ENCODE peak calls at places on chromosomes 4 and X, in six cellular contexts. One of them, this sample, is unnamed. For H3K4me1, the result is how much of the 10 kb centered on the place peaks cover.

GRCh38 chr4:19134685-19135084 is 1113.1 kb upstream of the LCORL start:
- DNase-seq in stomach: no peak
- DNase-seq in thoracic aorta: no peak
- DNase-seq in effector memory CD4-positive, alpha-beta T cell: no peak
- DNase-seq in endothelial cell of umbilical vein: no peak
- DNase-seq in tibial artery: no peak
- DNase-seq in this sample: no peak

GRCh38 chr4:37970702-37971101 is 10.5 kb downstream of the PTTG2 start:
- DNase-seq in stomach: peak
- DNase-seq in thoracic aorta: peak
- DNase-seq in effector memory CD4-positive, alpha-beta T cell: peak
- DNase-seq in endothelial cell of umbilical vein: peak
- DNase-seq in tibial artery: peak
- DNase-seq in this sample: peak

GRCh38 chrX:104113237-104113965 is 1.1 kb downstream of the ZCCHC18 start:
- DNase-seq in stomach: peak
- DNase-seq in thoracic aorta: no peak
- DNase-seq in effector memory CD4-positive, alpha-beta T cell: peak
- DNase-seq in endothelial cell of umbilical vein: peak
- DNase-seq in tibial artery: peak
- DNase-seq in this sample: no peak

GRCh38 chr4:146520894-146521542 is 722 bp downstream of the SLC10A7 start:
- DNase-seq in stomach: peak
- DNase-seq in thoracic aorta: no peak
- DNase-seq in effector memory CD4-positive, alpha-beta T cell: peak
- DNase-seq in endothelial cell of umbilical vein: peak
- DNase-seq in tibial artery: no peak
- DNase-seq in this sample: no peak

GRCh38 chrX:40818236-40818635 is 82.9 kb upstream of the MED14 start:
- DNase-seq in stomach: no peak
- DNase-seq in thoracic aorta: no peak
- DNase-seq in effector memory CD4-positive, alpha-beta T cell: no peak
- DNase-seq in endothelial cell of umbilical vein: no peak
- DNase-seq in tibial artery: no peak
- DNase-seq in this sample: no peak

GRCh38 chrX:132270699-132271098 is 51.5 kb upstream of the RAP2C start:
- DNase-seq in stomach: no peak
- DNase-seq in thoracic aorta: peak
- DNase-seq in effector memory CD4-positive, alpha-beta T cell: no peak
- DNase-seq in endothelial cell of umbilical vein: no peak
- DNase-seq in tibial artery: peak
- DNase-seq in this sample: peak

GRCh38 chr4:113781439-113782040 is 20.0 kb upstream of the CAMK2D start:
- DNase-seq in stomach: no peak
- DNase-seq in thoracic aorta: no peak
- DNase-seq in effector memory CD4-positive, alpha-beta T cell: no peak
- DNase-seq in endothelial cell of umbilical vein: peak
- DNase-seq in tibial artery: no peak
- DNase-seq in this sample: no peak

GRCh38 chrX:79084923-79085322 is 59.6 kb upstream of the GPR174 start:
- DNase-seq in stomach: no peak
- DNase-seq in thoracic aorta: no peak
- DNase-seq in effector memory CD4-positive, alpha-beta T cell: no peak
- DNase-seq in endothelial cell of umbilical vein: no peak
- DNase-seq in tibial artery: no peak
- DNase-seq in this sample: no peak

GRCh38 chrX:150903110-150903508 is 4.6 kb upstream of the CD99L2 start:
- DNase-seq in stomach: no peak
- DNase-seq in thoracic aorta: no peak
- DNase-seq in effector memory CD4-positive, alpha-beta T cell: no peak
- DNase-seq in endothelial cell of umbilical vein: no peak
- DNase-seq in tibial artery: no peak
- DNase-seq in this sample: no peak

GRCh38 chrX:78024349-78025108 is 55.1 kb upstream of the PGAM4 start:
- DNase-seq in stomach: peak
- DNase-seq in thoracic aorta: no peak
- DNase-seq in effector memory CD4-positive, alpha-beta T cell: peak
- DNase-seq in endothelial cell of umbilical vein: peak
- DNase-seq in tibial artery: peak
- DNase-seq in this sample: no peak

GRCh38 chr4:183354213-183354612 is 32.0 kb upstream of the CLDN24 start:
- DNase-seq in stomach: no peak
- DNase-seq in thoracic aorta: no peak
- DNase-seq in effector memory CD4-positive, alpha-beta T cell: no peak
- DNase-seq in endothelial cell of umbilical vein: no peak
- DNase-seq in tibial artery: no peak
- DNase-seq in this sample: no peak

GRCh38 chr4:55458164-55458563 is 62.4 kb downstream of the TMEM165 start:
- DNase-seq in stomach: no peak
- DNase-seq in thoracic aorta: no peak
- DNase-seq in effector memory CD4-positive, alpha-beta T cell: no peak
- DNase-seq in endothelial cell of umbilical vein: no peak
- DNase-seq in tibial artery: no peak
- DNase-seq in this sample: no peak

GRCh38 chr4:140152015-140152703 is 1.8 kb downstream of the MAML3 start:
- DNase-seq in stomach: peak
- DNase-seq in thoracic aorta: no peak
- DNase-seq in effector memory CD4-positive, alpha-beta T cell: peak
- DNase-seq in endothelial cell of umbilical vein: no peak
- DNase-seq in tibial artery: no peak
- DNase-seq in this sample: no peak

GRCh38 chrX:44152867-44153266 is 179.7 kb upstream of the NDP start:
- DNase-seq in stomach: no peak
- DNase-seq in thoracic aorta: no peak
- DNase-seq in effector memory CD4-positive, alpha-beta T cell: no peak
- DNase-seq in endothelial cell of umbilical vein: no peak
- DNase-seq in tibial artery: no peak
- DNase-seq in this sample: no peak

GRCh38 chr4:8365353-8365752 is 75.2 kb downstream of the ACOX3 start:
- DNase-seq in stomach: no peak
- DNase-seq in thoracic aorta: no peak
- DNase-seq in effector memory CD4-positive, alpha-beta T cell: no peak
- DNase-seq in endothelial cell of umbilical vein: no peak
- DNase-seq in tibial artery: no peak
- DNase-seq in this sample: no peak

GRCh38 chr4:183444953-183445543 is 612 bp downstream of the CDKN2AIP start:
- DNase-seq in stomach: peak
- DNase-seq in thoracic aorta: no peak
- DNase-seq in effector memory CD4-positive, alpha-beta T cell: no peak
- DNase-seq in endothelial cell of umbilical vein: no peak
- DNase-seq in tibial artery: peak
- DNase-seq in this sample: no peak

GRCh38 chrX:65697173-65697572 is 29.7 kb downstream of the MSN start:
- DNase-seq in stomach: no peak
- DNase-seq in thoracic aorta: no peak
- DNase-seq in effector memory CD4-positive, alpha-beta T cell: no peak
- DNase-seq in endothelial cell of umbilical vein: no peak
- DNase-seq in tibial artery: no peak
- DNase-seq in this sample: no peak

GRCh38 chrX:136209016-136209738 is 42.0 kb downstream of the MAP7D3 start:
- DNase-seq in stomach: peak
- DNase-seq in thoracic aorta: no peak
- DNase-seq in effector memory CD4-positive, alpha-beta T cell: peak
- DNase-seq in endothelial cell of umbilical vein: peak
- DNase-seq in tibial artery: peak
- DNase-seq in this sample: no peak

GRCh38 chr4:77092832-77093800 is 17.3 kb upstream of the CCNI start:
- DNase-seq in stomach: no peak
- DNase-seq in thoracic aorta: no peak
- DNase-seq in effector memory CD4-positive, alpha-beta T cell: no peak
- DNase-seq in endothelial cell of umbilical vein: peak
- DNase-seq in tibial artery: no peak
- DNase-seq in this sample: no peak

GRCh38 chrX:48695524-48695875 is 1.0 kb upstream of the SUV39H1 start:
- DNase-seq in stomach: no peak
- DNase-seq in thoracic aorta: no peak
- DNase-seq in effector memory CD4-positive, alpha-beta T cell: no peak
- DNase-seq in endothelial cell of umbilical vein: no peak
- DNase-seq in tibial artery: no peak
- DNase-seq in this sample: no peak
- H3K4me3 ChIP-seq in stomach: peak
- H3K4me3 ChIP-seq in thoracic aorta: peak
- H3K4me3 ChIP-seq in effector memory CD4-positive, alpha-beta T cell: no peak
- H3K4me3 ChIP-seq in endothelial cell of umbilical vein: peak
- H3K4me3 ChIP-seq in tibial artery: peak
- H3K4me3 ChIP-seq in this sample: peak

DNA sequence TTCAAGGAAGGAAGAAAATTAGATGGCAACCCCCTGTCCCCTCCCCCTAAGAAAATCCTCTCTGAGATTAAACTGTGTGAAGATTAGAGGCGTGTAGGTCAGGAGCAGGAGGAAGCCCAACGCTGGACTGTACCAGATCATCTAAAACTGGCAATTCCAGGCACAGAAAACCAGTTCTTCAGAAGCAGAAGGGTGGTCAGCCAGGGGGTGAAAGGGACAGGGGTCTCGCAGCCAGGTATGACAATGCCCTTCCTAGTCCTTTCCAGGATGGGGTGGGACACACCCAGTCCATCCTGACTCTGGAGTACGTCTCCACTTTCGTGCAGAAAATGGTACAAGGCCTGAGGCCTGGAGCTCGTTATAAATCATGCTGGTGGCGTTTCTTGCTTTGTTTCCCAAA is 3.3 kb upstream of the RHOH start:
- DNase-seq in stomach: no peak
- DNase-seq in thoracic aorta: no peak
- DNase-seq in effector memory CD4-positive, alpha-beta T cell: no peak
- DNase-seq in endothelial cell of umbilical vein: no peak
- DNase-seq in tibial artery: no peak
- DNase-seq in this sample: no peak
- H3K27ac ChIP-seq in stomach: peak
- H3K27ac ChIP-seq in thoracic aorta: no peak
- H3K27ac ChIP-seq in effector memory CD4-positive, alpha-beta T cell: peak
- H3K27ac ChIP-seq in endothelial cell of umbilical vein: no peak
- H3K27ac ChIP-seq in tibial artery: no peak
- H3K27ac ChIP-seq in this sample: no peak

GRCh38 chr4:20318011-20318898 is 66.5 kb downstream of the SLIT2 start:
- DNase-seq in stomach: no peak
- DNase-seq in thoracic aorta: no peak
- DNase-seq in effector memory CD4-positive, alpha-beta T cell: no peak
- DNase-seq in endothelial cell of umbilical vein: no peak
- DNase-seq in tibial artery: no peak
- DNase-seq in this sample: no peak
- H3K4me1 ChIP-seq in stomach: under half
- H3K4me1 ChIP-seq in thoracic aorta: under half
- H3K4me1 ChIP-seq in effector memory CD4-positive, alpha-beta T cell: under half
- H3K4me1 ChIP-seq in endothelial cell of umbilical vein: under half
- H3K4me1 ChIP-seq in tibial artery: under half
- H3K4me1 ChIP-seq in this sample: under half

GRCh38 chr4:125244848-125245450 is 69.8 kb upstream of the FAT4 start:
- DNase-seq in stomach: no peak
- DNase-seq in thoracic aorta: no peak
- DNase-seq in effector memory CD4-positive, alpha-beta T cell: no peak
- DNase-seq in endothelial cell of umbilical vein: peak
- DNase-seq in tibial artery: no peak
- DNase-seq in this sample: no peak
- H3K4me3 ChIP-seq in stomach: no peak
- H3K4me3 ChIP-seq in thoracic aorta: no peak
- H3K4me3 ChIP-seq in effector memory CD4-positive, alpha-beta T cell: no peak
- H3K4me3 ChIP-seq in endothelial cell of umbilical vein: no peak
- H3K4me3 ChIP-seq in tibial artery: no peak
- H3K4me3 ChIP-seq in this sample: no peak

GRCh38 chr4:185113340-185113739 is 29.7 kb upstream of the SLC25A4 start:
- DNase-seq in stomach: no peak
- DNase-seq in thoracic aorta: no peak
- DNase-seq in effector memory CD4-positive, alpha-beta T cell: no peak
- DNase-seq in endothelial cell of umbilical vein: no peak
- DNase-seq in tibial artery: no peak
- DNase-seq in this sample: no peak
- H3K27ac ChIP-seq in stomach: peak
- H3K27ac ChIP-seq in thoracic aorta: no peak
- H3K27ac ChIP-seq in effector memory CD4-positive, alpha-beta T cell: no peak
- H3K27ac ChIP-seq in endothelial cell of umbilical vein: no peak
- H3K27ac ChIP-seq in tibial artery: no peak
- H3K27ac ChIP-seq in this sample: no peak

DNA sequence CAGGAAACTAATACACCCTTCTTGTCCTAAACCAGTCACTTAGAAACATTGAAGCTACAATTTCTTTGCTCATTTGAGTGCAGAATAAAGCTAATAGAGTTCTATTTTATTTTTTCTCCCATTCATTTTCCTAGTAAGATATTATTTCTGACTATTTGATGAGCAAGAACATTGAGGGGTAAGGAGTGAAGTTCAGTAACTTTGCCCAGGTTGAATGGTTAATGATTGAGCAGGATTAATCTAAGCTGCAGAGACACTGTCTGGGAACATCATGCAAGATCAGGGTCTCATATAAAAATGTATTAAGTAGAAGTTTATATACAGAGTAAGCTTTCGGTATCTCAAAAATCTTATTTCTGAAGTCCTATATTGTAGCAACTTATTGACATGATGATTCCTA is 102.4 kb upstream of the LIMCH1 start:
- DNase-seq in stomach: no peak
- DNase-seq in thoracic aorta: no peak
- DNase-seq in effector memory CD4-positive, alpha-beta T cell: no peak
- DNase-seq in endothelial cell of umbilical vein: no peak
- DNase-seq in tibial artery: no peak
- DNase-seq in this sample: no peak
- H3K4me1 ChIP-seq in stomach: under half
- H3K4me1 ChIP-seq in thoracic aorta: under half
- H3K4me1 ChIP-seq in effector memory CD4-positive, alpha-beta T cell: under half
- H3K4me1 ChIP-seq in endothelial cell of umbilical vein: under half
- H3K4me1 ChIP-seq in tibial artery: half or more
- H3K4me1 ChIP-seq in this sample: under half

DNA sequence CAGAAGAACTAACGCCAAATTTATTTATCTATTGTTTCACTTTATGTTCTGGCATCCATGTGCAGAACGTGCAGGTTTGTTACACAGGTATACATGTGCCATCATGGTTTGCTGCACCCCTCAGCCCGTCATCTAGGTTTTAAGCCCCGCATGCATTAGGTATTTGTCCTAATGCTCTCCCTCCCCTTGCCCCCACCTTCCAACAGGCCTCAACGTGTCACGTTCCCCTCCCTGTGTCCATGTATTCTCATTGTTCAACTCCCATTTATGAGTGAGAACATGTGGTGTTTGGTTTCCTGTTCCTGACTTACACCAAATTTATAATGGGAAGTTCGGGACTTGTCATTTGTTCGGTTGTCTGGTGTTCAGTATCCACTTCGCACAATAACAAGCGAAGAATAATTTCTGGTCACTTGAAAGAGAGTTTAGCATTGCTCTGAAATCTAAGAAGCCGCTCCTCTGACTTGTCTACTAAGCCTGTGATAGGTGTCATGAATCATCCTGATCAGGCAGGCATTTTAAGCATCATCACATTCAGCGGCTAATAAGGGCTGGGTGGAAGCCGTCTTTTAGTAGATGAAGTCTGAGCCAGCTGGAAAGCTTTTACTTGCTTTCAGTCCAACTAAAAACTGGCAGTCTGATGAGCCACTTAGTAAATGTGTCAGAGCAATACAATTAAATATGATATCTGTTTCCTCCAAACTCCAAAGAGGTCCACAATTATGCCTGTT is 1065.7 kb upstream of the PABPC4L start:
- DNase-seq in stomach: no peak
- DNase-seq in thoracic aorta: no peak
- DNase-seq in effector memory CD4-positive, alpha-beta T cell: no peak
- DNase-seq in endothelial cell of umbilical vein: no peak
- DNase-seq in tibial artery: no peak
- DNase-seq in this sample: no peak
- H3K4me3 ChIP-seq in stomach: no peak
- H3K4me3 ChIP-seq in thoracic aorta: no peak
- H3K4me3 ChIP-seq in effector memory CD4-positive, alpha-beta T cell: no peak
- H3K4me3 ChIP-seq in endothelial cell of umbilical vein: no peak
- H3K4me3 ChIP-seq in tibial artery: no peak
- H3K4me3 ChIP-seq in this sample: no peak